ENCODE peak calls at places on chromosome 9, in ten cellular contexts. D, M, W, L, P, Y, Z, A, E and Q are unnamed samples.

GRCh38 chr9:92954078-92954861 is 6.9 kb downstream of the FGD3 start:
- DNase-seq in D (no peak), M (peak), W (peak), L (no peak), P (peak), Y (no peak), Z (no peak), A (peak), E (peak), Q (no peak)

GRCh38 chr9:109968702-109969450 is 188.9 kb downstream of the PALM2AKAP2 start:
- DNase-seq in D (no peak), M (no peak), W (peak), L (no peak), P (peak), Y (no peak), Z (no peak), A (peak), E (no peak), Q (no peak)

GRCh38 chr9:133584559-133585476 is 24.4 kb downstream of the FAM163B start:
- DNase-seq in D (no peak), M (peak), W (no peak), L (peak), P (no peak), Y (no peak), Z (no peak), A (peak), E (no peak), Q (no peak)

GRCh38 chr9:22240619-22241018 is 206.0 kb upstream of the DMRTA1 start:
- DNase-seq in D (peak), M (no peak), W (peak), L (no peak), P (peak), Y (no peak), Z (no peak), A (peak), E (no peak), Q (no peak)

GRCh38 chr9:81308404-81308803 is 380.9 kb downstream of the TLE1 start:
- DNase-seq in D (no peak), M (no peak), W (no peak), L (no peak), P (no peak), Y (no peak), Z (no peak), A (no peak), E (no peak), Q (no peak)

GRCh38 chr9:76560481-76560891 is 101.5 kb downstream of the GCNT1 start:
- DNase-seq in D (no peak), M (no peak), W (peak), L (no peak), P (no peak), Y (no peak), Z (no peak), A (peak), E (no peak), Q (peak)

GRCh38 chr9:4855861-4856260 is 63.1 kb downstream of the RCL1 start:
- DNase-seq in D (no peak), M (no peak), W (no peak), L (peak), P (no peak), Y (no peak), Z (peak), A (no peak), E (no peak), Q (no peak)

GRCh38 chr9:9783211-9783610 is 829.6 kb downstream of the PTPRD start:
- DNase-seq in D (no peak), M (no peak), W (no peak), L (no peak), P (no peak), Y (no peak), Z (no peak), A (no peak), E (no peak), Q (no peak)

GRCh38 chr9:137902646-137903045 is 25.1 kb downstream of the CACNA1B start:
- DNase-seq in D (no peak), M (no peak), W (no peak), L (no peak), P (no peak), Y (no peak), Z (no peak), A (no peak), E (no peak), Q (no peak)

GRCh38 chr9:76227165-76227564 is 167.1 kb downstream of the RFK start:
- DNase-seq in D (no peak), M (no peak), W (no peak), L (no peak), P (no peak), Y (no peak), Z (no peak), A (no peak), E (no peak), Q (no peak)

GRCh38 chr9:95862343-95862742 is 13.1 kb upstream of the ERCC6L2 start:
- DNase-seq in D (no peak), M (no peak), W (no peak), L (no peak), P (no peak), Y (no peak), Z (no peak), A (no peak), E (no peak), Q (no peak)

GRCh38 chr9:38718148-38718547 is 1.8 kb downstream of the FAM240B start:
- DNase-seq in D (no peak), M (no peak), W (no peak), L (no peak), P (no peak), Y (no peak), Z (no peak), A (no peak), E (no peak), Q (no peak)

GRCh38 chr9:87334366-87334765 is 163.3 kb upstream of the DAPK1 start:
- DNase-seq in D (no peak), M (no peak), W (no peak), L (no peak), P (no peak), Y (no peak), Z (no peak), A (no peak), E (no peak), Q (no peak)

GRCh38 chr9:89096807-89097206 is 81.8 kb downstream of the SHC3 start:
- DNase-seq in D (no peak), M (no peak), W (no peak), L (no peak), P (no peak), Y (no peak), Z (no peak), A (no peak), E (no peak), Q (no peak)

GRCh38 chr9:134171316-134172197 is 7.2 kb upstream of the RNU6ATAC start:
- DNase-seq in D (no peak), M (peak), W (peak), L (no peak), P (no peak), Y (no peak), Z (no peak), A (peak), E (peak), Q (no peak)

GRCh38 chr9:26746357-26747072 is 146.1 kb downstream of the CAAP1 start:
- DNase-seq in D (peak), M (no peak), W (peak), L (no peak), P (peak), Y (no peak), Z (no peak), A (peak), E (no peak), Q (no peak)

GRCh38 chr9:93668261-93668871 is 92.0 kb downstream of the PHF2 start:
- DNase-seq in D (no peak), M (no peak), W (no peak), L (peak), P (no peak), Y (no peak), Z (peak), A (no peak), E (peak), Q (peak)

GRCh38 chr9:117936185-117936758 is 232.1 kb downstream of the TLR4 start:
- DNase-seq in D (peak), M (no peak), W (no peak), L (no peak), P (no peak), Y (no peak), Z (no peak), A (no peak), E (no peak), Q (no peak)

GRCh38 chr9:34993502-34994428 is 4.2 kb downstream of the DNAJB5 start:
- DNase-seq in D (no peak), M (no peak), W (peak), L (peak), P (no peak), Y (no peak), Z (peak), A (peak), E (peak), Q (no peak)

GRCh38 chr9:34989946-34990635 is 546 bp downstream of the DNAJB5 start:
- DNase-seq in D (peak), M (peak), W (no peak), L (peak), P (no peak), Y (peak), Z (peak), A (peak), E (peak), Q (peak)

GRCh38 chr9:34992376-34992951 is 2.9 kb downstream of the DNAJB5 start:
- DNase-seq in D (no peak), M (no peak), W (peak), L (peak), P (peak), Y (no peak), Z (peak), A (peak), E (peak), Q (no peak)

GRCh38 chr9:34990908-34991832 is 1.6 kb downstream of the DNAJB5 start:
- DNase-seq in D (no peak), M (no peak), W (no peak), L (no peak), P (no peak), Y (no peak), Z (peak), A (no peak), E (peak), Q (no peak)

GRCh38 chr9:34991833-34992375 is 2.4 kb downstream of the DNAJB5 start:
- DNase-seq in D (no peak), M (no peak), W (peak), L (no peak), P (peak), Y (no peak), Z (peak), A (no peak), E (no peak), Q (no peak)
- TF ChIP-seq CTCF in D (peak), M (no peak), W (no peak), L (peak), P (no peak), Y (no peak), Z (no peak), A (no peak), E (no peak), Q (no peak)

DNA sequence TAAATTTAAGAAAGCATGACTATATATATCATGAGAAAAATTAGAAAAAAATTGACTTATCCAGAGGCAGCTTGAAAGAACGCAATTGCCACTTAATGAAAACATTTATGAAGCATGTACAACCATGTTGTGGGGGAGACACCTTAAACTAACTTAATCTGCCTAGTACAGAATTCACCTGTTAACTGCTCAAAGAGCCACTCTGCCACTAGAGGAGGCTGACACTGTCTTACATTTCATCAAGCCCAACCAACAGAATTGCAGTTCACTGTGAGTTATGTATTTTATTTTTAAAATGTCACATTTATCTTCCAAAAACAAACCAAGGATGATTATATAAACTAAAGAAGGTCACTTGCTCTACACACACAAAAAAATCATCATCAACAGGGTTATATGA is 252.9 kb downstream of the MLLT3 start:
- DNase-seq in D (no peak), M (no peak), W (no peak), L (no peak), P (no peak), Y (no peak), Z (no peak), A (no peak), E (no peak), Q (no peak)
- TF ChIP-seq CTCF in D (no peak), M (no peak), W (no peak), L (no peak), P (no peak), Y (no peak), Z (no peak), A (no peak), E (no peak), Q (no peak)

GRCh38 chr9:85685081-85685480 is 56.7 kb downstream of the AGTPBP1 start:
- DNase-seq in D (no peak), M (no peak), W (no peak), L (no peak), P (no peak), Y (no peak), Z (no peak), A (no peak), E (no peak), Q (no peak)
- TF ChIP-seq CTCF in D (no peak), M (no peak), W (no peak), L (no peak), P (no peak), Y (no peak), Z (no peak), A (no peak), E (no peak), Q (no peak)

GRCh38 chr9:129405831-129406220 is 215.1 kb downstream of the C9orf50 start:
- DNase-seq in D (no peak), M (no peak), W (no peak), L (no peak), P (no peak), Y (no peak), Z (no peak), A (no peak), E (peak), Q (no peak)

GRCh38 chr9:129406278-129407225 is 214.3 kb downstream of the C9orf50 start:
- DNase-seq in D (no peak), M (no peak), W (peak), L (no peak), P (peak), Y (no peak), Z (no peak), A (no peak), E (peak), Q (no peak)

GRCh38 chr9:129411501-129412175 is 209.3 kb downstream of the C9orf50 start:
- DNase-seq in D (no peak), M (no peak), W (no peak), L (no peak), P (no peak), Y (no peak), Z (no peak), A (no peak), E (peak), Q (no peak)

GRCh38 chr9:129407905-129408452 is 212.9 kb downstream of the C9orf50 start:
- DNase-seq in D (no peak), M (no peak), W (no peak), L (no peak), P (no peak), Y (no peak), Z (no peak), A (no peak), E (peak), Q (no peak)

GRCh38 chr9:129408535-129409215 is 212.2 kb downstream of the C9orf50 start:
- DNase-seq in D (no peak), M (peak), W (no peak), L (no peak), P (no peak), Y (no peak), Z (no peak), A (no peak), E (peak), Q (no peak)
- TF ChIP-seq CTCF in D (no peak), M (no peak), W (no peak), L (no peak), P (no peak), Y (no peak), Z (no peak), A (no peak), E (no peak), Q (no peak)

DNA sequence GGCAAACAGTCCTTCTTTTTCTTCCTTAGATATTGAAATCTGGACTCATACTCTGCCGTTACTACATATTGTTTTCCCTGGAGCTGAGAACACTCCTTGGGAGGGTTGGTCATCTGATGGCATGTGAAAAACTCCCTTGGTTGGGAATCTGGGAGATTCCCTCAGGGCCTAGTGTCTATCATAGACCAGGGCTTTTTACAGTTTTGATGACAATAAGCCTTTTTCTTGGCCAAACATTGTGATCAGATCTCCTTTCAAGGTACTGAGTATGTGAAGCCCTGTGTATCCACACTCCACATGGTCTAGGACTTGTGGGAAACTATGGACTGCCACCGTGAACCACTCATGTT is 32.9 kb downstream of the TMEM252 start:
- DNase-seq in D (no peak), M (no peak), W (no peak), L (no peak), P (no peak), Y (no peak), Z (no peak), A (no peak), E (no peak), Q (no peak)
- TF ChIP-seq CTCF in D (no peak), M (no peak), W (no peak), L (no peak), P (peak), Y (peak), Z (no peak), A (no peak), E (no peak), Q (no peak)

GRCh38 chr9:131502781-131503625 is at the start of gene POMT1:
- DNase-seq in D (peak), M (peak), W (peak), L (peak), P (peak), Y (peak), Z (peak), A (peak), E (peak), Q (peak)

GRCh38 chr9:131505012-131505411 is 2.3 kb downstream of the POMT1 start:
- DNase-seq in D (no peak), M (no peak), W (no peak), L (no peak), P (no peak), Y (no peak), Z (no peak), A (no peak), E (no peak), Q (no peak)

GRCh38 chr9:131500939-131501541 is 1.7 kb upstream of the POMT1 start:
- DNase-seq in D (no peak), M (no peak), W (peak), L (no peak), P (peak), Y (no peak), Z (no peak), A (peak), E (no peak), Q (no peak)

GRCh38 chr9:131500377-131500776 is 2.3 kb upstream of the POMT1 start:
- DNase-seq in D (no peak), M (no peak), W (no peak), L (no peak), P (peak), Y (no peak), Z (no peak), A (no peak), E (no peak), Q (no peak)

DNA sequence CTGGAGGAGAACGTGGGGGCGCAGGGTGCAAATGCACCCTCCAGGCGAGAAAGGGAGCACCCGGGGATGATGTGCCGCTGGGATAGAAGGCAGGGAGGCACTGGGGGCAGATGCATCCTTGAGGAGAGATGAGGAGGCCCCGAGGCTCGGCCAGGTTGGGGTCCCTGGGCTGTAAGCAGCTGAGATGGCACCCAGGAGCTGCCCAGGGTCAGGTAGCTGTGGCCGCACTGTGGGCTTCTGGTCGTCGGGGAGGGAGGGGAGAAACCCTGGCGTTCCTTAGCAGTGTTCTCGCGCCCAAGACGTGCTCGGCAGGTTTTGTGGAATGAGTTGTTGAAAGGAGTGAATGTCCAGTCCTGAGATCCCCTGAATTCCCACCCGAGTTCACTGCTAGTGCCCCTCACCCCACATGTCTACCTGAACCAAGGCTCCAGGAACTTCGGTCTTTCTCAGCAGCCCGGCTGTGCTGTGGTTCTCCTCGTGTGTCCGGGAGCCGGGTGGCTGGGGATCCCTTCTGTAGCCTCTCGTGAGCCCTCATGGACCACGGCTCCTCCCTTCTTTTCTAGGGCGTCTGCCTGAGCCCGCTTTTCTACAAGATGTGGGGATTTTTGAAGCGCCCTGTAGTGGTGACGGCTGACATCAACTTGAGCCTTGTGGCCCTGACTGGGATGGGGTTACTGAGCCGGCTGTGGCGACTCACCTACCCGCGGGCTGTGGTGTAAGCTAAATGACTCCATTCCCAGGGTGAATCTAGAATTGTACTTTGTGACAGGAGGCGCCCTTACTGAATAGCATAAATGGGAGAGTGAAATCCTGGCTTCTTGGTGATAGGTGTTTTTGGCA is 1.1 kb downstream of the POMT1 start:
- DNase-seq in D (peak), M (no peak), W (peak), L (no peak), P (peak), Y (no peak), Z (no peak), A (no peak), E (no peak), Q (no peak)
- TF ChIP-seq CTCF in D (no peak), M (no peak), W (no peak), L (no peak), P (no peak), Y (no peak), Z (no peak), A (no peak), E (no peak), Q (no peak)

GRCh38 chr9:36642817-36643216 is 70.1 kb downstream of the MELK start:
- DNase-seq in D (no peak), M (no peak), W (no peak), L (no peak), P (no peak), Y (no peak), Z (no peak), A (no peak), E (no peak), Q (no peak)

GRCh38 chr9:36640982-36641381 is 68.3 kb downstream of the MELK start:
- DNase-seq in D (peak), M (no peak), W (no peak), L (no peak), P (no peak), Y (no peak), Z (no peak), A (no peak), E (no peak), Q (no peak)

GRCh38 chr9:36632892-36633291 is 60.2 kb downstream of the MELK start:
- DNase-seq in D (peak), M (no peak), W (peak), L (no peak), P (peak), Y (no peak), Z (no peak), A (peak), E (no peak), Q (no peak)

DNA sequence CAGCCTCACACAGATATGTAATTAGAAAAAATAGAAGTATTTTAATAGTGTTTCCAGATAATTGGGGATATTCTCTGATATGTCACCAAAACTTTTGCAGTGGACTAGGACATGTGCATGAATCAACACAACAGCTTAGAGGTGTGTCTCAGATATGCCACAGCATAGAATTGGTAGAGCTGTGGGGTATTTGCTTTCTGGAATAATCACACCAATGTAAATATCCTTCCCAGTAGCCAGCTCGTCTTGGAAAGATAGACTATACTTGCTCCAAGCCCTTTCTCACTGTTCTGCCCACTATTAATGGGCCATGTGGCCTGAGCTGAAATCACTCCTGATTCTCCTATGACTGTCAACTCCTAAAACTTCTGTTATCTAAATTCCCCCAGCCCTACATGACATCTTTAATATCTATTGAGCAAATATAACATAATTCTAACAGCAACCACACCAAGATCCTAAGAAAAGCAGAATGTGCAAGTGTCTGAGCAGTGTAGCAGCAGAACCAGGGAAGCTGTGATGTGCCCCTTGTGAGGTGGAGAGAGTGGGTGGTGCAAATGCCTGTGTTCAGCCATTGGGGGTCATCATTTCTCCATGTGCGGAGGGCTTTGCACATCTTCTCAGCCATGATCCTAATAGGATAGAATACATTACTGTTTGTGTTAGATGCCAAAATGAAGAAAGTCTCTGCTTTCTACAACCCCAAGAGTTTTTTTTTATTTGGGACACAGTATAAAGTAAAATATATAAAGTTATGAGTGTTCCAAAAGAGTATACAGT is 65.0 kb downstream of the MELK start:
- DNase-seq in D (no peak), M (no peak), W (no peak), L (peak), P (no peak), Y (no peak), Z (no peak), A (peak), E (no peak), Q (no peak)
- TF ChIP-seq CTCF in D (no peak), M (no peak), W (no peak), L (peak), P (no peak), Y (no peak), Z (no peak), A (peak), E (peak), Q (no peak)